ENCODE peak calls at places on chromosome 18, in nine cellular contexts. F is SJSA1; Z is cardiac muscle cell; S is NCI-H2171 treated with DMSO at 0.1 percent for 48 hours; M is HuH-7.5; A is stimulated activated CD8-positive, alpha-beta memory T cell treated with anti-CD3 and anti-CD28 coated beads, Interleukin-2, amount 100 ng/mL, for 48 hours; B is gastrocnemius medialis; H is GM03348; N is anterior cingulate cortex. D is an unnamed sample.

GRCh38 chr18:11995445-11996189 is 14.3 kb downstream of the IMPA2 start:
- DNase-seq in F (peak; percentile 64), Z (peak; percentile 89), S (peak; percentile 25), M (peak; percentile 88), A (peak; percentile 18), B (peak; percentile 57), H (peak; percentile 87), N (peak; percentile 31), D (peak; percentile 42)

GRCh38 chr18:73461780-73462059 is 593.9 kb upstream of the NETO1 start:
- DNase-seq in F (no peak), Z (peak; percentile 3), S (no peak), M (no peak), A (no peak), B (no peak), H (no peak), N (no peak), D (no peak)

GRCh38 chr18:48868468-48869466 is 82.0 kb downstream of the SMAD7 start:
- DNase-seq in F (no peak), Z (no peak), S (no peak), M (peak; percentile 65), A (peak; percentile 25), B (no peak), H (no peak), N (no peak), D (no peak)

GRCh38 chr18:23966909-23967308 is 47.6 kb upstream of the TTC39C start:
- DNase-seq in F (no peak), Z (no peak), S (peak; percentile 8), M (no peak), A (no peak), B (no peak), H (no peak), N (no peak), D (no peak)

GRCh38 chr18:32930695-32931301 is 158.0 kb upstream of the KLHL14 start:
- DNase-seq in F (no peak), Z (peak; percentile 68), S (peak; percentile 64), M (peak; percentile 18), A (no peak), B (no peak), H (peak; percentile 48), N (no peak), D (no peak)

GRCh38 chr18:23138470-23138869 is 3.2 kb downstream of the CABLES1 start:
- DNase-seq in F (no peak), Z (no peak), S (no peak), M (no peak), A (no peak), B (no peak), H (no peak), N (no peak), D (no peak)

GRCh38 chr18:44700652-44701051 is 20.0 kb downstream of the SETBP1 start:
- DNase-seq in F (no peak), Z (peak; percentile 61), S (no peak), M (no peak), A (no peak), B (peak; percentile 40), H (no peak), N (no peak), D (peak; percentile 44)

GRCh38 chr18:60259052-60259681 is 113.4 kb downstream of the MC4R start:
- DNase-seq in F (no peak), Z (peak; percentile 24), S (no peak), M (no peak), A (no peak), B (no peak), H (no peak), N (no peak), D (no peak)

GRCh38 chr18:55018602-55019001 is 59.3 kb upstream of the CCDC68 start:
- DNase-seq in F (no peak), Z (peak; percentile 75), S (no peak), M (no peak), A (no peak), B (no peak), H (peak; percentile 51), N (no peak), D (no peak)

GRCh38 chr18:13036622-13037320 is 45.6 kb downstream of the CEP192 start:
- DNase-seq in F (no peak), Z (no peak), S (no peak), M (no peak), A (no peak), B (no peak), H (peak; percentile 22), N (no peak), D (no peak)

GRCh38 chr18:49588971-49589370 is 27.1 kb downstream of the LIPG start:
- DNase-seq in F (no peak), Z (no peak), S (peak; percentile 97), M (no peak), A (no peak), B (no peak), H (no peak), N (no peak), D (no peak)

GRCh38 chr18:73462092-73462491 is 594.3 kb upstream of the NETO1 start:
- DNase-seq in F (no peak), Z (peak; percentile 57), S (no peak), M (no peak), A (no peak), B (no peak), H (peak; percentile 16), N (no peak), D (no peak)

GRCh38 chr18:49898421-49898820 is 85.1 kb upstream of the ACAA2 start:
- DNase-seq in F (peak; percentile 68), Z (peak; percentile 89), S (no peak), M (no peak), A (peak; percentile 26), B (no peak), H (peak; percentile 62), N (peak; percentile 4), D (peak; percentile 9)

GRCh38 chr18:79576686-79577351 is 102.8 kb upstream of the CTDP1 start:
- DNase-seq in F (peak; percentile 49), Z (peak; percentile 86), S (no peak), M (no peak), A (no peak), B (no peak), H (no peak), N (peak; percentile 86), D (peak; percentile 87)

GRCh38 chr18:51184092-51184458 is 13.4 kb downstream of the MEX3C start:
- DNase-seq in F (no peak), Z (no peak), S (no peak), M (no peak), A (no peak), B (no peak), H (no peak), N (no peak), D (no peak)

GRCh38 chr18:59155140-59155539 is 15.5 kb downstream of the SEC11C start:
- DNase-seq in F (peak; percentile 56), Z (peak; percentile 9), S (no peak), M (no peak), A (no peak), B (no peak), H (peak; percentile 26), N (no peak), D (no peak)

GRCh38 chr18:70069965-70070364 is 122.3 kb upstream of the CD226 start:
- DNase-seq in F (no peak), Z (no peak), S (no peak), M (no peak), A (no peak), B (no peak), H (no peak), N (no peak), D (no peak)

GRCh38 chr18:48002933-48003365 is 72.5 kb upstream of the SMAD2 start:
- DNase-seq in F (peak; percentile 92), Z (peak; percentile 34), S (no peak), M (no peak), A (no peak), B (no peak), H (no peak), N (no peak), D (no peak)

GRCh38 chr18:54251606-54252400 is 17.5 kb upstream of the POLI start:
- DNase-seq in F (no peak), Z (no peak), S (no peak), M (no peak), A (no peak), B (no peak), H (peak; percentile 27), N (no peak), D (no peak)

GRCh38 chr18:13278231-13278630 is 59.7 kb downstream of the LDLRAD4 start:
- DNase-seq in F (no peak), Z (no peak), S (no peak), M (no peak), A (no peak), B (no peak), H (no peak), N (no peak), D (no peak)